ENCODE peak calls at places on chromosomes 3 and 15, in seven cellular contexts. Y, T, F, C, P, S and M are unnamed samples.

GRCh38 chr3:17133637-17134545 is 249.1 kb downstream of the PLCL2 start:
- DNase-seq in Y (no peak), F (no peak), S (no peak), T (peak; percentile 48), P (no peak), C (no peak), M (no peak)

GRCh38 chr3:178336336-178336735 is 199.9 kb upstream of the KCNMB2 start:
- DNase-seq in F (no peak), P (no peak), Y (no peak), S (no peak), T (no peak), C (no peak), M (no peak)

GRCh38 chr3:25895443-25895842 is 105.6 kb downstream of the OXSM start:
- DNase-seq in Y (no peak), P (no peak), C (no peak), F (no peak), T (no peak), S (no peak), M (peak; percentile 4)

GRCh38 chr15:27535445-27536129 is 563.5 kb downstream of the OCA2 start:
- DNase-seq in F (peak; percentile 33), S (no peak), T (no peak), P (no peak), Y (no peak), C (no peak), M (no peak)

GRCh38 chr3:69309810-69310209 is 76.1 kb downstream of the FRMD4B start:
- DNase-seq in C (no peak), P (no peak), Y (no peak), F (peak; percentile 22), S (no peak), T (peak; percentile 52), M (peak; percentile 69)

GRCh38 chr3:188918086-188918485 is 253.7 kb upstream of the TPRG1 start:
- DNase-seq in Y (no peak), P (no peak), F (no peak), T (peak; percentile 66), C (no peak), S (no peak), M (peak; percentile 61)

GRCh38 chr15:95584088-95584487 is 746.4 kb upstream of the NR2F2 start:
- DNase-seq in S (no peak), T (no peak), P (no peak), F (no peak), Y (no peak), C (no peak), M (no peak)

GRCh38 chr3:106206613-106207012 is 337.8 kb upstream of the CBLB start:
- DNase-seq in F (no peak), Y (no peak), S (no peak), T (no peak), C (no peak), P (no peak), M (no peak)

GRCh38 chr3:2765002-2765579 is 345.1 kb downstream of the IL5RA start:
- DNase-seq in Y (no peak), T (no peak), C (no peak), S (no peak), P (no peak), F (peak; percentile 53), M (no peak)

GRCh38 chr15:40936709-40937666 is 7.8 kb downstream of the DLL4 start:
- DNase-seq in S (no peak), C (no peak), T (no peak), Y (no peak), P (no peak), F (no peak), M (peak; percentile 24)

GRCh38 chr3:156382458-156383346 is 172.2 kb downstream of the SSR3 start:
- DNase-seq in F (no peak), Y (no peak), T (no peak), C (no peak), S (no peak), P (no peak), M (peak; percentile 60)

GRCh38 chr15:69939513-69940440 is 157.9 kb downstream of the TLE3 start:
- DNase-seq in F (no peak), Y (no peak), C (no peak), S (no peak), T (no peak), P (no peak), M (no peak)

GRCh38 chr3:111823341-111823830 is 35.7 kb upstream of the PHLDB2 start:
- DNase-seq in S (no peak), C (no peak), T (no peak), Y (no peak), P (no peak), F (no peak), M (no peak)

GRCh38 chr3:86562095-86562494 is 428.9 kb downstream of the VGLL3 start:
- DNase-seq in S (no peak), C (no peak), F (no peak), Y (no peak), P (no peak), T (no peak), M (no peak)

GRCh38 chr3:139357899-139358298 is 14.1 kb downstream of the MRPS22 start:
- DNase-seq in S (no peak), F (no peak), Y (no peak), T (no peak), P (no peak), C (no peak), M (no peak)

GRCh38 chr15:78064544-78064943 is 13.0 kb downstream of the TBC1D2B start:
- DNase-seq in T (peak; percentile 92), F (no peak), C (no peak), P (no peak), S (no peak), Y (no peak), M (peak; percentile 86)

GRCh38 chr3:197368821-197369220 is 70.4 kb upstream of the DLG1 start:
- DNase-seq in P (no peak), C (no peak), S (no peak), Y (no peak), T (no peak), F (no peak), M (no peak)

GRCh38 chr3:180947761-180948390 is 35.4 kb downstream of the FXR1 start:
- DNase-seq in P (no peak), Y (no peak), S (no peak), C (no peak), T (peak; percentile 8), F (no peak), M (no peak)

GRCh38 chr3:13954266-13954665 is 74.4 kb upstream of the WNT7A start:
- DNase-seq in F (no peak), C (no peak), S (no peak), T (no peak), P (no peak), Y (no peak), M (no peak)
- TF ChIP-seq CTCF in F (no peak), C (no peak), S (no peak), T (no peak), P (no peak), Y (no peak), M (no peak)

GRCh38 chr3:66478923-66479322 is 21.9 kb downstream of the LRIG1 start:
- DNase-seq in T (no peak), S (no peak), P (no peak), C (no peak), F (no peak), Y (no peak), M (no peak)
- H3K4me3 ChIP-seq in T (no peak overlapping the region), S (no peak overlapping the region), P (no peak overlapping the region), C (no peak overlapping the region), F (no peak overlapping the region), Y (no peak overlapping the region), M (no peak overlapping the region)

DNA sequence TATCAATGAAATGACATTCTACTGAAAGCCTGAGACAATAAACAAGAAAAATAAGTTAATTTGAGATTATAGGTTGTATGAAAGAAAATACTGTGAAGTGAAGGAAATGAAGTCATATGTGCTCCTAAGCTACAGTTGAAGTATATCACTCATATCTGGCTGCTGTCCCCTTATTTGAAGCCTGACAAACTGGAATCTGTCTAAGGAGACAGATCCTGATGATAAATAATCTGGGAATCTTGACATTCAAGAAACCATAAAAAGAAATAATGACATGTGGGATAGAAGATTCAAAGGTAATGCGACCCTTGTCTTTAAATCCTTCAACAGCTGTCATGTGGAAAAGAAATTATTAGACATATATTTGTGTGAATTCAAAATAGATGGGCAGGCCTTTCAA is 424.5 kb upstream of the LMCD1 start:
- DNase-seq in S (no peak), T (no peak), C (no peak), F (no peak), P (no peak), Y (no peak), M (no peak)
- TF ChIP-seq CTCF in S (no peak), T (no peak), C (no peak), F (no peak), P (no peak), Y (no peak), M (no peak)

DNA sequence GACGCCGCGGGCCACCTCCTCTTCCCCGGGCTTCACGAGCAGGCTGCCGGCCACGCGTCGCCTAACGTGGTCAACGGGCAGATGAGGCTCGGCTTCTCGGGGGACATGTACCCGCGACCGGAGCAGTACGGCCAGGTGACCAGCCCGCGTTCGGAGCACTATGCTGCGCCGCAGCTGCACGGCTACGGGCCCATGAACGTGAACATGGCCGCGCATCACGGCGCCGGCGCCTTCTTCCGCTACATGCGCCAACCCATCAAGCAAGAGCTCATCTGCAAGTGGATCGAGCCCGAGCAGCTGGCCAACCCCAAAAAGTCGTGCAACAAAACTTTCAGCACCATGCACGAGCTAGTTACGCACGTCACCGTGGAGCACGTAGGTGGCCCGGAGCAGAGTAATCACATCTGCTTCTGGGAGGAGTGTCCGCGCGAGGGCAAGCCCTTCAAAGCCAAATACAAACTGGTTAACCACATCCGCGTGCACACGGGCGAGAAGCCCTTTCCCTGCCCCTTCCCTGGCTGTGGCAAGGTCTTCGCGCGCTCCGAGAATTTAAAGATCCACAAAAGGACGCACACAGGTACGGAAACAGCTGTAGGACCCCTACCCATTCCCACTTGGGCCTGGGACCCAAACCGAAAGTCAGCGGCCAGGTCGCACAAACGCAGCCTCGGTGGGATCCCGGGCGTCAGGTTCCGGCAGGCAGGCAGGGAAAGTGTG is 1.5 kb downstream of the ZIC1 start:
- DNase-seq in T (peak; percentile 41), Y (no peak), S (no peak), F (no peak), C (peak; percentile 64), P (peak; percentile 26), M (peak; percentile 29)
- H3K4me3 ChIP-seq in T (peak overlapping the region; percentile 48), Y (peak overlapping the region; percentile 21), S (no peak overlapping the region), F (no peak overlapping the region), C (peak overlapping the region; percentile 39), P (peak overlapping the region; percentile 50), M (peak overlapping the region; percentile 30)

GRCh38 chr15:46120713-46121112 is 485.9 kb downstream of the SQOR start:
- DNase-seq in Y (no peak), C (no peak), F (no peak), P (peak; percentile 1), S (no peak), T (no peak), M (no peak)
- TF ChIP-seq CTCF in Y (no peak), C (no peak), F (no peak), P (no peak), S (no peak), T (no peak), M (no peak)

GRCh38 chr15:65583701-65584100 is 27.2 kb downstream of the INTS14 start:
- DNase-seq in T (no peak), F (peak; percentile 10), Y (no peak), C (no peak), S (no peak), P (peak; percentile 56), M (peak; percentile 67)
- H3K4me3 ChIP-seq in T (no peak overlapping the region), F (no peak overlapping the region), Y (no peak overlapping the region), C (no peak overlapping the region), S (no peak overlapping the region), P (no peak overlapping the region), M (no peak overlapping the region)